ENCODE peak calls at places on chromosomes 2 and 18, in seven cellular contexts. R is MCF 10A; Y is AG08395; E is stimulated activated CD4-positive, alpha-beta T cell treated with anti-CD3 and anti-CD28 coated beads, TNF-alpha, amount 100 ng/mL, for 48 hours; C is GM10248; T is GDM1; V is WTC11. B is an unnamed sample.

GRCh38 chr2:210128961-210129360 is 42.2 kb downstream of the KANSL1L start:
- DNase-seq in R (no peak), Y (no peak), E (no peak), C (no peak), T (no peak), V (no peak), B (no peak)

GRCh38 chr2:181430406-181431199 is 26.6 kb upstream of the ITGA4 start:
- DNase-seq in R (peak; percentile 26), Y (no peak), E (no peak), C (no peak), T (peak; percentile 74), V (no peak), B (no peak)

GRCh38 chr2:240993446-240994160 is 4.8 kb upstream of the SNED1 start:
- DNase-seq in R (no peak), Y (no peak), E (no peak), C (no peak), T (no peak), V (no peak), B (no peak)

GRCh38 chr2:233435436-233436190 is 81.3 kb downstream of the DGKD start:
- DNase-seq in R (no peak), Y (no peak), E (no peak), C (no peak), T (no peak), V (no peak), B (no peak)

GRCh38 chr2:182463760-182464159 is 36.9 kb upstream of the PDE1A start:
- DNase-seq in R (no peak), Y (no peak), E (no peak), C (no peak), T (no peak), V (no peak), B (no peak)

GRCh38 chr2:113157897-113158753 is 15.6 kb upstream of the PSD4 start:
- DNase-seq in R (peak; percentile 67), Y (peak; percentile 49), E (no peak), C (no peak), T (no peak), V (no peak), B (no peak)

GRCh38 chr2:77156599-77156998 is 365.6 kb downstream of the LRRTM4 start:
- DNase-seq in R (no peak), Y (no peak), E (no peak), C (no peak), T (no peak), V (no peak), B (no peak)

GRCh38 chr18:67199993-67200617 is 316.4 kb downstream of the DSEL start:
- DNase-seq in R (peak; percentile 65), Y (peak; percentile 43), E (no peak), C (peak; percentile 27), T (no peak), V (no peak), B (no peak)

GRCh38 chr2:6945087-6945813 is 28.0 kb downstream of the RNF144A start:
- DNase-seq in R (no peak), Y (no peak), E (no peak), C (peak; percentile 66), T (no peak), V (no peak), B (no peak)

GRCh38 chr2:239595711-239596110 is 194.9 kb upstream of the HDAC4 start:
- DNase-seq in R (no peak), Y (no peak), E (no peak), C (no peak), T (no peak), V (no peak), B (no peak)

GRCh38 chr2:15223887-15224286 is 337.2 kb downstream of the NBAS start:
- DNase-seq in R (peak; percentile 67), Y (peak; percentile 86), E (no peak), C (no peak), T (no peak), V (no peak), B (no peak)

GRCh38 chr2:116719841-116720240 is 1094.7 kb upstream of the DDX18 start:
- DNase-seq in R (peak; percentile 95), Y (no peak), E (no peak), C (no peak), T (no peak), V (no peak), B (no peak)

GRCh38 chr2:142131016-142131714 is at the start of gene LRP1B:
- DNase-seq in R (peak; percentile 4), Y (peak; percentile 10), E (no peak), C (peak; percentile 21), T (no peak), V (peak; percentile 33), B (no peak)

GRCh38 chr2:69397234-69397633 is 10.2 kb upstream of the GFPT1 start:
- DNase-seq in R (no peak), Y (no peak), E (no peak), C (no peak), T (no peak), V (no peak), B (no peak)

GRCh38 chr2:50346586-50347351 is 685.2 kb downstream of the NRXN1 start:
- DNase-seq in R (no peak), Y (no peak), E (no peak), C (no peak), T (no peak), V (peak; percentile 22), B (no peak)

GRCh38 chr18:48896875-48897511 is 53.8 kb downstream of the SMAD7 start:
- DNase-seq in R (peak; percentile 80), Y (no peak), E (peak; percentile 10), C (peak; percentile 73), T (peak; percentile 90), V (peak; percentile 71), B (peak; percentile 37)

GRCh38 chr18:77173274-77174030 is 40.9 kb upstream of the MBP start:
- DNase-seq in R (no peak), Y (no peak), E (no peak), C (no peak), T (no peak), V (no peak), B (no peak)

GRCh38 chr2:168353251-168353650 is 102.8 kb upstream of the CERS6 start:
- DNase-seq in R (no peak), Y (no peak), E (no peak), C (no peak), T (no peak), V (no peak), B (no peak)

GRCh38 chr18:49584431-49584830 is 22.6 kb downstream of the LIPG start:
- DNase-seq in R (no peak), Y (no peak), E (no peak), C (no peak), T (no peak), V (no peak), B (no peak)

GRCh38 chr18:76459687-76460350 is 35.2 kb downstream of the ZNF516 start:
- DNase-seq in R (peak; percentile 98), Y (peak; percentile 96), E (no peak), C (no peak), T (no peak), V (no peak), B (no peak)

GRCh38 chr2:240479111-240479501 is 43.6 kb downstream of the GPC1 start:
- DNase-seq in R (no peak), Y (no peak), E (no peak), C (no peak), T (no peak), V (peak; percentile 7), B (no peak)

GRCh38 chr2:75580606-75581005 is 19.9 kb upstream of the EVA1A start:
- DNase-seq in R (no peak), Y (no peak), E (no peak), C (no peak), T (no peak), V (no peak), B (no peak)

GRCh38 chr2:68291317-68291716 is 28.4 kb downstream of the CNRIP1 start:
- DNase-seq in R (no peak), Y (no peak), E (no peak), C (no peak), T (peak; percentile 47), V (no peak), B (no peak)

GRCh38 chr2:152694161-152694661 is 23.1 kb downstream of the PRPF40A start:
- DNase-seq in R (peak; percentile 17), Y (peak; percentile 30), E (peak; percentile 19), C (no peak), T (no peak), V (no peak), B (peak; percentile 9)

GRCh38 chr2:4753721-4754120 is 938.5 kb upstream of the SOX11 start:
- DNase-seq in R (no peak), Y (no peak), E (no peak), C (no peak), T (no peak), V (no peak), B (no peak)

GRCh38 chr2:9378433-9379371 is 44.6 kb downstream of the ITGB1BP1 start:
- DNase-seq in R (peak; percentile 68), Y (peak; percentile 91), E (no peak), C (no peak), T (no peak), V (no peak), B (no peak)

GRCh38 chr2:235116885-235117492 is 165.2 kb downstream of the SH3BP4 start:
- DNase-seq in R (peak; percentile 50), Y (peak; percentile 54), E (no peak), C (no peak), T (no peak), V (no peak), B (no peak)

GRCh38 chr2:113390133-113390849 is 47.2 kb upstream of the ZNG1B start:
- DNase-seq in R (peak; percentile 78), Y (peak; percentile 58), E (peak; percentile 16), C (peak; percentile 69), T (no peak), V (peak; percentile 46), B (peak; percentile 76)